ENCODE peak calls at places on chromosomes 5 and 9, in five cellular contexts. B, T, C, F and L are unnamed samples.

GRCh38 chr5:114957384-114957783 is 212.3 kb downstream of the TRIM36 start:
- DNase-seq in B (no peak), T (no peak), C (no peak), F (no peak), L (no peak)

GRCh38 chr5:67166460-67166871 is 30.1 kb downstream of the CD180 start:
- DNase-seq in B (no peak), T (no peak), C (no peak), F (no peak), L (no peak)

GRCh38 chr5:136141561-136141960 is 8.9 kb downstream of the SMAD5 start:
- DNase-seq in B (no peak), T (no peak), C (no peak), F (no peak), L (no peak)

GRCh38 chr9:121779381-121780117 is 128.1 kb downstream of the DAB2IP start:
- DNase-seq in B (no peak), T (no peak), C (no peak), F (no peak), L (no peak)

GRCh38 chr9:134185536-134186011 is 21.2 kb upstream of the RNU6ATAC start:
- DNase-seq in B (no peak), T (no peak), C (no peak), F (peak; percentile 17), L (no peak)

GRCh38 chr9:6153425-6153824 is 62.2 kb upstream of the IL33 start:
- DNase-seq in B (no peak), T (no peak), C (no peak), F (no peak), L (no peak)

GRCh38 chr5:9922719-9923118 is 292.6 kb upstream of the TAS2R1 start:
- DNase-seq in B (no peak), T (no peak), C (no peak), F (no peak), L (no peak)

GRCh38 chr5:68240196-68240595 is 24.6 kb downstream of the PIK3R1 start:
- DNase-seq in B (no peak), T (no peak), C (no peak), F (no peak), L (no peak)

GRCh38 chr5:102856374-102856748 is 101.3 kb downstream of the PAM start:
- DNase-seq in B (no peak), T (no peak), C (peak; percentile 83), F (no peak), L (no peak)

GRCh38 chr5:131718487-131719014 is 78.3 kb downstream of the FNIP1 start:
- DNase-seq in B (no peak), T (no peak), C (no peak), F (no peak), L (no peak)

GRCh38 chr5:60842859-60843692 is 993 bp downstream of the ELOVL7 start:
- DNase-seq in B (no peak), T (peak; percentile 28), C (no peak), F (peak; percentile 43), L (no peak)

GRCh38 chr9:137891588-137892423 is 14.2 kb downstream of the CACNA1B start:
- DNase-seq in B (no peak), T (no peak), C (no peak), F (peak; percentile 24), L (no peak)

GRCh38 chr5:43773032-43773830 is 170.3 kb downstream of the NNT start:
- DNase-seq in B (no peak), T (no peak), C (peak; percentile 54), F (no peak), L (no peak)

GRCh38 chr9:107919263-107919662 is 429.7 kb upstream of the KLF4 start:
- DNase-seq in B (no peak), T (no peak), C (no peak), F (no peak), L (no peak)

GRCh38 chr5:170861855-170862766 is at the start of gene RANBP17:
- DNase-seq in B (peak; percentile 21), T (peak; percentile 96), C (no peak), F (peak; percentile 82), L (peak; percentile 46)

GRCh38 chr5:142548739-142549275 is 137.1 kb downstream of the FGF1 start:
- DNase-seq in B (peak; percentile 10), T (peak; percentile 80), C (peak; percentile 92), F (peak; percentile 81), L (no peak)

GRCh38 chr9:97419315-97419867 is 7.5 kb downstream of the TDRD7 start:
- DNase-seq in B (no peak), T (no peak), C (peak; percentile 28), F (no peak), L (no peak)

GRCh38 chr9:87069690-87070089 is 122.4 kb upstream of the GAS1 start:
- DNase-seq in B (no peak), T (no peak), C (peak; percentile 74), F (no peak), L (no peak)

GRCh38 chr9:124477211-124478013 is 27.2 kb downstream of the ADGRD2 start:
- DNase-seq in B (peak; percentile 54), T (peak; percentile 53), C (no peak), F (peak; percentile 67), L (no peak)

GRCh38 chr9:421896-422295 is 207.2 kb downstream of the DOCK8 start:
- DNase-seq in B (no peak), T (no peak), C (no peak), F (no peak), L (no peak)

GRCh38 chr9:127919253-127919815 is 2.5 kb upstream of the ST6GALNAC4 start:
- DNase-seq in B (no peak), T (no peak), C (peak; percentile 99), F (no peak), L (no peak)

GRCh38 chr5:127916875-127917573 is 166.5 kb upstream of the SLC12A2 start:
- DNase-seq in B (no peak), T (no peak), C (no peak), F (no peak), L (no peak)

GRCh38 chr9:12705738-12706391 is 12.7 kb downstream of the TYRP1 start:
- DNase-seq in B (no peak), T (no peak), C (no peak), F (no peak), L (no peak)

GRCh38 chr9:109331353-109331752 is 10.5 kb upstream of the EPB41L4B start:
- DNase-seq in B (no peak), T (no peak), C (no peak), F (no peak), L (no peak)

GRCh38 chr5:69136296-69136695 is 30.7 kb upstream of the CCNB1 start:
- DNase-seq in B (no peak), T (no peak), C (no peak), F (no peak), L (no peak)

GRCh38 chr5:134176523-134177196 is at the start of gene SKP1:
- DNase-seq in B (peak; percentile 51), T (peak; percentile 79), C (peak; percentile 17), F (peak; percentile 96), L (peak; percentile 59)

GRCh38 chr5:138748630-138749081 is 4.6 kb upstream of the CTNNA1 start:
- DNase-seq in B (no peak), T (no peak), C (no peak), F (no peak), L (no peak)

GRCh38 chr9:136527721-136528710 is 17.8 kb downstream of the NOTCH1 start:
- DNase-seq in B (no peak), T (peak; percentile 45), C (no peak), F (peak; percentile 77), L (peak; percentile 20)

GRCh38 chr9:78029601-78030552 is 1.7 kb downstream of the GNAQ start:
- DNase-seq in B (no peak), T (peak; percentile 21), C (no peak), F (no peak), L (peak; percentile 16)

GRCh38 chr5:133147815-133148634 is 96.2 kb downstream of the HSPA4 start:
- DNase-seq in B (no peak), T (no peak), C (no peak), F (no peak), L (no peak)

GRCh38 chr5:32069396-32069795 is 104.7 kb downstream of the GOLPH3 start:
- DNase-seq in B (no peak), T (no peak), C (no peak), F (no peak), L (no peak)